ENCODE peak calls at places on chromosomes 16 and 17, in five cellular contexts. O is thoracic aorta, M is cardiac fibroblast, J is cardiac muscle cell, X is gastrocnemius medialis. U is an unnamed sample.
A peak's percentile ranks its signal among the peaks of the same experiment; 100 is the strongest.

GRCh38 chr17:36512641-36513040 is 22.0 kb downstream of the MYO19 start:
- DNase-seq in O (no peak), M (no peak), J (no peak), X (no peak), U (no peak)

GRCh38 chr17:42116705-42117396 is 4.3 kb downstream of the KAT2A start:
- DNase-seq in O (peak; percentile 64), M (peak; percentile 88), J (peak; percentile 89), X (peak; percentile 83), U (peak; percentile 89)

GRCh38 chr16:15967223-15967546 is 17.8 kb downstream of the ABCC1 start:
- DNase-seq in O (no peak), M (no peak), J (no peak), X (no peak), U (no peak)

GRCh38 chr16:50683689-50684374 is 2.7 kb upstream of the SNX20 start:
- DNase-seq in O (no peak), M (no peak), J (no peak), X (no peak), U (peak; percentile 88)

GRCh38 chr17:79988163-79988971 is 47.3 kb downstream of the TBC1D16 start:
- DNase-seq in O (no peak), M (peak; percentile 79), J (no peak), X (no peak), U (no peak)

GRCh38 chr17:63848834-63849689 is 6.6 kb upstream of the SMARCD2 start:
- DNase-seq in O (peak; percentile 90), M (peak; percentile 94), J (peak; percentile 83), X (peak; percentile 93), U (peak; percentile 40)

GRCh38 chr17:238964-239259 is 57.5 kb upstream of the DOC2B start:
- DNase-seq in O (no peak), M (no peak), J (no peak), X (no peak), U (no peak)

GRCh38 chr16:49608801-49609200 is 235.2 kb downstream of the C16orf78 start:
- DNase-seq in O (no peak), M (peak; percentile 74), J (peak; percentile 75), X (peak; percentile 45), U (no peak)

GRCh38 chr17:2215616-2216364 is 87.8 kb downstream of the SMG6 start:
- DNase-seq in O (no peak), M (peak; percentile 88), J (peak; percentile 59), X (peak; percentile 74), U (peak; percentile 90)

GRCh38 chr16:89194340-89195311 is 5.7 kb downstream of the SLC22A31 start:
- DNase-seq in O (no peak), M (no peak), J (no peak), X (no peak), U (no peak)

GRCh38 chr17:39623356-39623950 is 3.3 kb upstream of the PPP1R1B start:
- DNase-seq in O (peak; percentile 42), M (peak; percentile 66), J (peak; percentile 82), X (peak; percentile 75), U (peak; percentile 80)

GRCh38 chr17:57540596-57540995 is 204.5 kb downstream of the CCDC182 start:
- DNase-seq in O (no peak), M (no peak), J (no peak), X (no peak), U (peak; percentile 82)

GRCh38 chr16:15509593-15510520 is 75.5 kb downstream of the BMERB1 start:
- DNase-seq in O (no peak), M (peak; percentile 21), J (no peak), X (no peak), U (no peak)

GRCh38 chr17:9242497-9242881 is 221.2 kb downstream of the NTN1 start:
- DNase-seq in O (no peak), M (no peak), J (no peak), X (no peak), U (no peak)

GRCh38 chr16:26710475-26710874 is 356.3 kb upstream of the C16orf82 start:
- DNase-seq in O (no peak), M (no peak), J (no peak), X (no peak), U (no peak)

GRCh38 chr16:24748242-24748641 is 18.8 kb downstream of the TNRC6A start:
- DNase-seq in O (peak; percentile 55), M (peak; percentile 91), J (no peak), X (peak; percentile 87), U (no peak)

GRCh38 chr17:80195671-80196529 is 24.2 kb downstream of the SGSH start:
- DNase-seq in O (no peak), M (peak; percentile 33), J (peak; percentile 26), X (no peak), U (peak; percentile 23)

GRCh38 chr17:62658136-62658535 is 30.7 kb downstream of the MRC2 start:
- DNase-seq in O (no peak), M (no peak), J (no peak), X (no peak), U (no peak)

DNA sequence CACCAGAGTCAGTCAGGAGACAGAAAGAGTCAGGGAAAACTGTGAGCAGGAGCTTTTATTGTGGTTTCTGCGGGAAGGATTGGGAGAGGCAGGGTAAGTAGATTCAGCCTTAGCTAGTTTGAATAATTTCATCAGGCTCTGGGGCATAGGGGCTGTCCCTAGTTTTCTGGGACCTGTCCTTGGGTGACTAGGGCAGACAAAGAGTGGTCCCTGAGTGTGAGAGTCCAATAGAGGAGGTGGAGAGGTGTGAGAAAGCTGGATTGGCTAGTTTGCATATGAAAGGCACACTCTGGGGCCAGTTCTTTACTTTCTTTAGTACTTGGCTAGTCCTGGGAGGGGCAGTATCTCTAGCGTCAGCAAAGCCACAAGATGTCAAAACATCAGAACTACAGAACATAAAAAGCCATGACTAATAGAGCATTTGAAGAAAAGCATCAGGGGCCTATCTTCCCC is 255.6 kb downstream of the HS3ST3A1 start:
- DNase-seq in O (no peak), M (peak; percentile 98), J (no peak), X (no peak), U (no peak)
- H3K4me3 ChIP-seq in O (no peak overlapping the region), M (no peak overlapping the region), J (no peak overlapping the region), X (no peak overlapping the region), U (no peak overlapping the region)

DNA sequence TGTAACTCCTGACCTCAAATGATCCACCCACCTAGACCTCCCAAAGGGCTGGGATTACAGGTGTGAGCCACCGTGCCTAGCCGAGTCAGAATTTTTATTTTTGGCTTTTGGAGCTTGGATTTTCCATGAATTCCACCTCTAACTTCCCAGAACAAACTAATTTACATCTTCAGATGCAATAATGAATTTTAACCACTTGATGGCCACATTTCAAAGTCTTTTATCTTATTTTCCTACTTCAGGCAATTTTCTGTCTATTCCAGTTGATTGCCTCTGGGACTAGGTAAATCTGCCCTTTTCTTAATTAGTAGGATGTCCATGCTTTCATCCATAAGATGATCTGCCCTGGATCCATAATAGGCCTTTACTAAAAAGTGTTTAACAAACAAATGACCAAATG is 156.4 kb upstream of the ANKFN1 start:
- DNase-seq in O (no peak), M (no peak), J (no peak), X (no peak), U (no peak)
- TF ChIP-seq CTCF in O (no peak), M (no peak), J (no peak), X (no peak), U (no peak)

GRCh38 chr17:26807024-26807423 is 486.9 kb upstream of the WSB1 start:
- DNase-seq in O (no peak), M (no peak), J (no peak), X (no peak), U (no peak)
- H3K4me3 ChIP-seq in O (no peak overlapping the region), M (no peak overlapping the region), J (no peak overlapping the region), X (no peak overlapping the region), U (no peak overlapping the region)

GRCh38 chr17:44796731-44797130 is 33.4 kb downstream of the GJC1 start:
- DNase-seq in O (no peak), M (no peak), J (no peak), X (no peak), U (no peak)
- TF ChIP-seq CTCF in O (no peak), M (no peak), J (no peak), X (no peak), U (no peak)

GRCh38 chr16:56633535-56633934 is 1.1 kb downstream of the MT1M start:
- DNase-seq in O (no peak), M (no peak), J (no peak), X (no peak), U (no peak)
- H3K4me3 ChIP-seq in O (peak overlapping the region; percentile 77), M (no peak overlapping the region), J (no peak overlapping the region), X (peak overlapping the region; percentile 61), U (no peak overlapping the region)

GRCh38 chr17:50482516-50482915 is 3.9 kb downstream of the RSAD1 start:
- DNase-seq in O (peak; percentile 96), M (peak; percentile 98), J (peak; percentile 89), X (peak; percentile 98), U (peak; percentile 78)
- TF ChIP-seq CTCF in O (peak; percentile 89), M (peak; percentile 89), J (peak; percentile 88), X (peak; percentile 87), U (peak; percentile 91)

GRCh38 chr17:4951486-4951885 is 567 bp downstream of the ENO3 start:
- DNase-seq in O (no peak), M (no peak), J (peak; percentile 89), X (peak; percentile 92), U (no peak)
- H3K4me3 ChIP-seq in O (no peak overlapping the region), M (no peak overlapping the region), J (peak overlapping the region; percentile 96), X (peak overlapping the region; percentile 97), U (no peak overlapping the region)

GRCh38 chr17:69062860-69063621 is 2.3 kb upstream of the ABCA9 start:
- DNase-seq in O (no peak), M (no peak), J (no peak), X (no peak), U (no peak)
- TF ChIP-seq CTCF in O (no peak), M (no peak), J (no peak), X (no peak), U (no peak)

GRCh38 chr17:65707780-65708179 is 146.3 kb upstream of the AXIN2 start:
- DNase-seq in O (no peak), M (no peak), J (no peak), X (no peak), U (no peak)

GRCh38 chr17:65711671-65712276 is 150.3 kb upstream of the AXIN2 start:
- DNase-seq in O (no peak), M (no peak), J (no peak), X (no peak), U (peak; percentile 32)

GRCh38 chr17:65712383-65713267 is 151.2 kb upstream of the AXIN2 start:
- DNase-seq in O (no peak), M (no peak), J (no peak), X (no peak), U (no peak)
- H3K4me3 ChIP-seq in O (peak overlapping the region; percentile 57), M (no peak overlapping the region), J (no peak overlapping the region), X (no peak overlapping the region), U (no peak overlapping the region)